ENCODE peak calls at places on chromosomes 2 and 18, in ten cellular contexts. Z is K562, Y is mammary epithelial cell, O is IMR-90, P is GM23248, C is endothelial cell of umbilical vein, G is PC-9, R is SK-N-SH, M is neural progenitor cell, V is HepG2. L is an unnamed sample.

GRCh38 chr18:34795070-34795740 is 85.1 kb downstream of the DTNA start:
- DNase-seq in Y (no peak), R (no peak), P (no peak), C (no peak), O (no peak), V (no peak), G (no peak), Z (no peak), M (no peak), L (no peak)

GRCh38 chr2:8254791-8255447 is 426.9 kb upstream of the ID2 start:
- DNase-seq in Y (no peak), C (no peak), O (no peak), G (no peak), V (no peak), R (no peak), Z (no peak), P (no peak), M (no peak), L (no peak)

GRCh38 chr18:5944448-5944847 is 49.1 kb upstream of the TMEM200C start:
- DNase-seq in C (no peak), P (no peak), G (no peak), Y (no peak), R (no peak), Z (no peak), M (no peak), O (no peak), V (no peak), L (no peak)

GRCh38 chr2:22897428-22897827 is 487.6 kb upstream of the KLHL29 start:
- DNase-seq in Z (no peak), M (no peak), O (no peak), V (no peak), Y (no peak), P (no peak), C (no peak), R (no peak), G (no peak), L (no peak)

GRCh38 chr2:37870829-37871228 is 54.3 kb upstream of the RMDN2 start:
- DNase-seq in V (no peak), C (peak; percentile 69), R (peak; percentile 66), P (no peak), G (no peak), Z (no peak), M (no peak), O (peak; percentile 42), Y (peak; percentile 39), L (no peak)

GRCh38 chr2:29374823-29375222 is 259.6 kb downstream of the CLIP4 start:
- DNase-seq in R (no peak), Y (no peak), O (no peak), P (no peak), Z (no peak), C (no peak), V (no peak), G (peak; percentile 11), M (no peak), L (no peak)

GRCh38 chr2:128797092-128797491 is 478.4 kb upstream of the HS6ST1 start:
- DNase-seq in P (no peak), V (no peak), Z (no peak), M (no peak), C (no peak), G (no peak), O (no peak), R (no peak), Y (no peak), L (no peak)

GRCh38 chr2:186841940-186842339 is 7.0 kb downstream of the ZSWIM2 start:
- DNase-seq in P (peak; percentile 84), G (no peak), C (no peak), R (no peak), O (peak; percentile 81), M (no peak), Z (no peak), V (no peak), Y (no peak), L (no peak)

GRCh38 chr2:69177785-69178636 is 165.0 kb downstream of the ANTXR1 start:
- DNase-seq in M (peak; percentile 96), Z (peak; percentile 93), Y (peak; percentile 71), O (peak; percentile 92), G (peak; percentile 68), P (peak; percentile 97), V (peak; percentile 99), C (peak; percentile 74), R (peak; percentile 44), L (no peak)

GRCh38 chr2:237628482-237629187 is 1.2 kb downstream of the LRRFIP1 start:
- DNase-seq in P (no peak), V (no peak), O (no peak), Z (no peak), C (no peak), M (no peak), R (no peak), Y (no peak), G (no peak), L (no peak)

GRCh38 chr2:157279331-157279730 is 21.8 kb downstream of the GALNT5 start:
- DNase-seq in M (no peak), Z (no peak), Y (no peak), R (no peak), V (no peak), C (no peak), P (no peak), G (no peak), O (no peak), L (no peak)

GRCh38 chr2:52821631-52822030 is 946.0 kb upstream of the CHAC2 start:
- DNase-seq in G (no peak), R (no peak), C (no peak), M (no peak), Y (peak; percentile 9), Z (no peak), V (no peak), P (peak; percentile 0), O (peak; percentile 3), L (no peak)

GRCh38 chr2:174124171-174124570 is 124.2 kb downstream of the OLA1 start:
- DNase-seq in M (peak; percentile 93), Z (no peak), G (no peak), P (no peak), V (no peak), O (peak; percentile 5), C (no peak), R (no peak), Y (no peak), L (no peak)

GRCh38 chr2:134120718-134121630 is 132.9 kb upstream of the MGAT5 start:
- DNase-seq in Z (peak; percentile 56), M (peak; percentile 84), G (no peak), C (peak; percentile 60), R (peak; percentile 87), Y (peak; percentile 56), O (peak; percentile 71), P (peak; percentile 87), V (no peak), L (peak; percentile 76)

GRCh38 chr2:43020990-43021677 is 205.3 kb downstream of the ZFP36L2 start:
- DNase-seq in G (no peak), C (no peak), V (no peak), P (no peak), Z (no peak), M (no peak), O (no peak), Y (peak; percentile 72), R (no peak), L (no peak)

DNA sequence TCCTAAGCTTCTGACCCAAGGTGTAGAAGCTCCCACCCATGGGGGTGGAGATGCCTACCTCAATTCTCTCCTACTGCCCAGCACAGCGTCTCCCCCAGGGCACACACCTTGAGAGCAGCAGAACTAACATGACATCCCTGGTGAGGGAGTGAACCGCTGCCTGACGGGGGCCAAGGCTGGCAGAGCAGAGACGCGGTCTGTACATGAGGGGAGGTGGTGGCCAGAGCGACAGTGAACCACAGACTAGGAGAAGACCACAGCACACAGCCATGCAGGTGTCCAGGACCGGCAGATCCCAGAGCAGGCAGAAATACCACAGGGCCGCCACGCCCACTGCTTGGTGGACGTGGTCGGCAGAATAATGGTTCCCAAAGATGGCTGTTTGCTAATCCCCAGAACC is 40.4 kb downstream of the TFCP2L1 start:
- DNase-seq in P (no peak), R (no peak), O (no peak), V (no peak), C (no peak), G (no peak), Z (no peak), Y (no peak), M (no peak), L (no peak)
- H3K27ac ChIP-seq in P (no peak overlapping the region), R (no peak overlapping the region), O (no peak overlapping the region), V (no peak overlapping the region), C (no peak overlapping the region), G (no peak overlapping the region), Z (no peak overlapping the region), Y (no peak overlapping the region), M (no peak overlapping the region), L (no peak overlapping the region)

GRCh38 chr2:61178603-61179545 is 16.9 kb downstream of the C2orf74 start:
- DNase-seq in R (no peak), C (no peak), P (peak; percentile 57), V (no peak), Z (no peak), Y (no peak), M (no peak), G (no peak), O (peak; percentile 61), L (peak; percentile 22)
- H2AFZ ChIP-seq in R (no peak overlapping the region), C (no peak overlapping the region), P (peak overlapping the region; percentile 74), V (no peak overlapping the region), Z (peak overlapping the region; percentile 60), Y (no peak overlapping the region), M (no peak overlapping the region), G (no peak overlapping the region), O (peak overlapping the region; percentile 19), L (no peak overlapping the region)

GRCh38 chr18:13185675-13186198 is 32.8 kb upstream of the LDLRAD4 start:
- DNase-seq in C (no peak), O (no peak), Z (no peak), Y (no peak), P (no peak), V (no peak), M (no peak), G (no peak), R (peak; percentile 45), L (no peak)
- H3K27ac ChIP-seq in C (no peak overlapping the region), O (no peak overlapping the region), Z (no peak overlapping the region), Y (no peak overlapping the region), P (no peak overlapping the region), V (no peak overlapping the region), M (no peak overlapping the region), G (no peak overlapping the region), R (no peak overlapping the region), L (no peak overlapping the region)

GRCh38 chr2:41717883-41718282 is 329.9 kb upstream of the PKDCC start:
- DNase-seq in C (no peak), V (no peak), R (no peak), O (no peak), M (no peak), Y (peak; percentile 88), Z (no peak), P (no peak), G (no peak), L (no peak)

GRCh38 chr2:41720298-41720697 is 327.5 kb upstream of the PKDCC start:
- DNase-seq in Y (no peak), P (no peak), C (no peak), Z (no peak), R (no peak), O (no peak), G (no peak), V (no peak), M (no peak), L (no peak)

GRCh38 chr2:41720702-41721344 is 327.0 kb upstream of the PKDCC start:
- DNase-seq in G (no peak), M (no peak), O (peak; percentile 35), Y (no peak), P (no peak), Z (no peak), C (peak; percentile 8), V (no peak), R (no peak), L (no peak)

GRCh38 chr2:41718703-41719102 is 329.1 kb upstream of the PKDCC start:
- DNase-seq in V (no peak), O (no peak), Y (no peak), Z (no peak), R (no peak), C (no peak), P (no peak), G (no peak), M (no peak), L (no peak)

GRCh38 chr2:41719756-41720155 is 328.1 kb upstream of the PKDCC start:
- DNase-seq in C (no peak), Y (no peak), P (no peak), Z (no peak), V (no peak), R (no peak), O (no peak), M (no peak), G (no peak), L (no peak)
- H2AFZ ChIP-seq in C (no peak overlapping the region), Y (no peak overlapping the region), P (no peak overlapping the region), Z (no peak overlapping the region), V (no peak overlapping the region), R (peak overlapping the region; percentile 61), O (no peak overlapping the region), M (no peak overlapping the region), G (no peak overlapping the region), L (no peak overlapping the region)